ENCODE peak calls at places on chromosomes 6 and 20, in four cellular contexts. S is B cell, R is GM23338, L is foreskin fibroblast. K is an unnamed sample.

GRCh38 chr6:113888996-113889635 is 32.0 kb downstream of the MARCKS start:
- DNase-seq in S (no peak), R (no peak), L (peak; percentile 33), K (no peak)

GRCh38 chr6:122717350-122717749 is 62.2 kb upstream of the FABP7 start:
- DNase-seq in S (no peak), R (peak; percentile 22), L (peak; percentile 46), K (no peak)

GRCh38 chr20:60695223-60695622 is 556.8 kb upstream of the CDH4 start:
- DNase-seq in S (no peak), R (no peak), L (peak; percentile 71), K (peak; percentile 31)

GRCh38 chr6:14462135-14462905 is 344.7 kb downstream of the CD83 start:
- DNase-seq in S (no peak), R (no peak), L (no peak), K (no peak)

GRCh38 chr6:45917439-45917838 is 98.2 kb downstream of the CLIC5 start:
- DNase-seq in S (no peak), R (no peak), L (no peak), K (no peak)

GRCh38 chr6:129920103-129920798 is 59.1 kb upstream of the TMEM244 start:
- DNase-seq in S (no peak), R (no peak), L (peak; percentile 41), K (no peak)

GRCh38 chr6:41538556-41539182 is 7.5 kb upstream of the FOXP4 start:
- DNase-seq in S (no peak), R (no peak), L (peak; percentile 60), K (no peak)

GRCh38 chr6:42407379-42407778 is 44.3 kb downstream of the TRERF1 start:
- DNase-seq in S (no peak), R (no peak), L (peak; percentile 73), K (peak; percentile 34)

GRCh38 chr6:34875292-34876213 is 12.3 kb downstream of the TAF11 start:
- DNase-seq in S (no peak), R (no peak), L (no peak), K (no peak)

GRCh38 chr20:44089987-44090674 is 96.9 kb downstream of the JPH2 start:
- DNase-seq in S (peak; percentile 21), R (no peak), L (peak; percentile 70), K (peak; percentile 20)

GRCh38 chr6:75691012-75691411 is 58.0 kb upstream of the MYO6 start:
- DNase-seq in S (no peak), R (no peak), L (peak; percentile 30), K (no peak)

GRCh38 chr6:119966484-119966883 is 616.9 kb upstream of the MAN1A1 start:
- DNase-seq in S (no peak), R (peak; percentile 89), L (no peak), K (no peak)

GRCh38 chr6:33412140-33413009 is 1.6 kb downstream of the PHF1 start:
- DNase-seq in S (no peak), R (no peak), L (no peak), K (no peak)

GRCh38 chr20:49813305-49813974 is 812 bp downstream of the SLC9A8 start:
- DNase-seq in S (no peak), R (no peak), L (no peak), K (no peak)

GRCh38 chr20:49811825-49812462 is 684 bp upstream of the SLC9A8 start:
- DNase-seq in S (no peak), R (no peak), L (peak; percentile 72), K (no peak)

GRCh38 chr20:49810491-49811190 is 2.0 kb upstream of the SLC9A8 start:
- DNase-seq in S (no peak), R (no peak), L (no peak), K (no peak)

GRCh38 chr20:49814057-49814675 is 1.5 kb downstream of the SLC9A8 start:
- DNase-seq in S (no peak), R (no peak), L (peak; percentile 19), K (no peak)

GRCh38 chr20:49812463-49813304 is at the start of gene SLC9A8:
- DNase-seq in S (peak; percentile 88), R (peak; percentile 91), L (peak; percentile 98), K (peak; percentile 69)
- TF ChIP-seq CTCF in S (peak; percentile 35), R (no peak), L (peak; percentile 32), K (peak; percentile 13)

DNA sequence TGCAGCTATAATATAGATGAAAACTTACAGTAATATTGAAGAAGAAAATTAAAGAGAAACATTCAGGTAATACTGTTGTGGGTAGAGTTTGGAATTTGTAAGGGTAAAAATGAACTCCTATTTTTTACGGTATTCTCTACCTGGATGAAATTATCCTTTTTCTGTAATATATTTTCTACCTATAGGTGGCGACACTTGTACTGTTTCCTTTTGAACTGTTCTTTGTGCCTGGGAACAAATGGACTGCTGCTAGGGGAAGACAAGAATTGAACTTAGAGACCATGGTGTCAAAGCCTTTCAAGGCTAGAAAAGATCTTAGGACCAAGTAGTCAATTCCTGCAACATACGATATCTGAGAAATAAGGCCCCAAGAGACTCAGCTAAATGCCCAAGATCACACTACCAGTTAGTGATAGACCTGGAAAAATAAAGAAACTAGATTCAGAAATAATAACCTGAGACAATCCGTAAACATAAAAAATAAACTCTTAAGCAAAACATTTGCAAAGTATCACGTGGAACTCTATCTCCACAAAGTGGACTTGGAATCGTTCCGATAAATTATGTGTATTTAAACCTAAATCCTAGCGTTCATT is 383.8 kb downstream of the TFAP2A start:
- DNase-seq in S (no peak), R (peak; percentile 79), L (peak; percentile 17), K (no peak)
- TF ChIP-seq CTCF in S (peak; percentile 37), R (peak; percentile 72), L (peak; percentile 41), K (peak; percentile 35)

GRCh38 chr6:77930945-77931344 is 278.1 kb downstream of the MEI4 start:
- DNase-seq in S (no peak), R (no peak), L (no peak), K (no peak)

GRCh38 chr6:77930382-77930781 is 277.5 kb downstream of the MEI4 start:
- DNase-seq in S (no peak), R (no peak), L (no peak), K (no peak)

GRCh38 chr6:77926198-77926752 is 273.4 kb downstream of the MEI4 start:
- DNase-seq in S (no peak), R (peak; percentile 67), L (no peak), K (no peak)
- TF ChIP-seq CTCF in S (no peak), R (peak; percentile 74), L (no peak), K (no peak)

GRCh38 chr20:9969626-9970025 is 65.2 kb upstream of the ANKEF1 start:
- DNase-seq in S (no peak), R (no peak), L (no peak), K (no peak)

GRCh38 chr20:9963029-9963428 is 71.8 kb upstream of the ANKEF1 start:
- DNase-seq in S (no peak), R (peak; percentile 21), L (no peak), K (no peak)

GRCh38 chr20:9971746-9972145 is 63.0 kb upstream of the ANKEF1 start:
- DNase-seq in S (no peak), R (no peak), L (no peak), K (no peak)

GRCh38 chr20:9966966-9967365 is 67.8 kb upstream of the ANKEF1 start:
- DNase-seq in S (no peak), R (peak; percentile 50), L (peak; percentile 43), K (no peak)
- TF ChIP-seq CTCF in S (no peak), R (peak; percentile 58), L (peak; percentile 30), K (peak; percentile 26)

GRCh38 chr6:53107091-53107490 is 41.5 kb downstream of the GCM1 start:
- DNase-seq in S (no peak), R (no peak), L (peak; percentile 61), K (no peak)

GRCh38 chr6:53101006-53101405 is 35.8 kb downstream of the FBXO9 start:
- DNase-seq in S (no peak), R (no peak), L (no peak), K (no peak)

GRCh38 chr6:53100561-53100960 is 35.4 kb downstream of the FBXO9 start:
- DNase-seq in S (no peak), R (no peak), L (no peak), K (no peak)

GRCh38 chr6:53104916-53105315 is 39.7 kb downstream of the FBXO9 start:
- DNase-seq in S (no peak), R (no peak), L (no peak), K (no peak)

GRCh38 chr6:53103993-53104675 is 38.9 kb downstream of the FBXO9 start:
- DNase-seq in S (peak; percentile 42), R (peak; percentile 44), L (peak; percentile 36), K (no peak)
- TF ChIP-seq CTCF in S (peak; percentile 54), R (peak; percentile 54), L (peak; percentile 10), K (no peak)

DNA sequence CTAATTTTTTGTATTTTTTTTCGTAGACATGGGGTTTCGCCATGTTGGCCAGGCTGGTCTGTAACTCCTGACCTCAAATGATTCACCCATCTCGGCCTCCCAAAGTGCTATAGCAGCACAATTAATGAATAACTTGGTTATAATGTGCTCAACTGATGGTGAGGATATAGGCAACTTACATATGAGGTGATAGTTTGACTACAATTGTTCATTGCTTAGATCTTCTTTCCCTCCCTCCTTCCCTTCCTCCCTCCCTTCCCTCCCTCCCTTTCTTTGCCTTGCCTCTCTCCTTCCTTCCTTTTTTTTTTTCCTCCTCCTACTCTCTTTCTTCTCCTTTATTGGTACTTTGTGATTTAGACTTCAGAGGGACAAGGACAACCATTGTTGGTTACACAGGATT is 151.2 kb downstream of the RNF144B start:
- DNase-seq in S (no peak), R (no peak), L (no peak), K (no peak)
- TF ChIP-seq CTCF in S (no peak), R (no peak), L (no peak), K (no peak)

K was measured in AG09319.